ENCODE peak calls at places on chromosomes 13 and 19, in four cellular contexts. O is stimulated activated CD4-positive, alpha-beta T cell treated with anti-CD3 and anti-CD28 coated beads, Interleukin-2, amount 100 ng/mL, for 48 hours; U is heart left ventricle; Z is cardiac fibroblast. R is an unnamed sample.

GRCh38 chr19:8635422-8635821 is 5.0 kb downstream of the NFILZ start:
- DNase-seq in U (no peak), O (no peak), Z (peak; percentile 65), R (no peak)

GRCh38 chr13:48962281-48962680 is 13.4 kb upstream of the FNDC3A start:
- DNase-seq in U (no peak), Z (peak; percentile 40), O (no peak), R (no peak)

GRCh38 chr19:7751157-7751783 is 3.9 kb upstream of the CD209 start:
- DNase-seq in O (peak; percentile 28), Z (peak; percentile 65), U (no peak), R (no peak)

GRCh38 chr13:23703241-23703640 is 133.0 kb downstream of the TNFRSF19 start:
- DNase-seq in Z (peak; percentile 87), U (no peak), O (no peak), R (no peak)

GRCh38 chr19:1364070-1364719 is 19.5 kb upstream of the NDUFS7 start:
- DNase-seq in Z (no peak), O (no peak), U (no peak), R (no peak)

GRCh38 chr13:83508905-83509304 is 373.4 kb downstream of the SLITRK1 start:
- DNase-seq in Z (no peak), O (no peak), U (no peak), R (no peak)

GRCh38 chr13:85108356-85108755 is 690.9 kb downstream of the SLITRK6 start:
- DNase-seq in O (no peak), U (no peak), Z (no peak), R (no peak)

GRCh38 chr13:28324181-28324789 is 170.6 kb downstream of the FLT1 start:
- DNase-seq in Z (peak; percentile 82), O (peak; percentile 48), U (peak; percentile 70), R (peak; percentile 60)

GRCh38 chr19:48842744-48843162 is 6.5 kb upstream of the HSD17B14 start:
- DNase-seq in Z (peak; percentile 68), U (peak; percentile 36), O (peak; percentile 46), R (peak; percentile 46)

GRCh38 chr13:56187331-56187730 is 953.4 kb upstream of the PRR20A start:
- DNase-seq in O (no peak), U (no peak), Z (no peak), R (no peak)

GRCh38 chr19:10289167-10289835 is 451 bp upstream of the ICAM5 start:
- DNase-seq in O (peak; percentile 61), Z (peak; percentile 36), U (peak; percentile 11), R (peak; percentile 77)

GRCh38 chr19:46761418-46761831 is 15.2 kb upstream of the STRN4 start:
- DNase-seq in O (no peak), U (no peak), Z (no peak), R (no peak)

GRCh38 chr13:50484472-50485113 is 358.9 kb downstream of the DLEU7 start:
- DNase-seq in Z (peak; percentile 25), O (no peak), U (no peak), R (no peak)

GRCh38 chr13:80586356-80586755 is 245.4 kb upstream of the SPRY2 start:
- DNase-seq in O (no peak), Z (peak; percentile 63), U (no peak), R (no peak)

GRCh38 chr19:37874784-37875183 is 31.6 kb downstream of the WDR87 start:
- DNase-seq in U (no peak), O (no peak), Z (no peak), R (no peak)

R was measured in HCT116.